ENCODE peak calls at places on chromosomes 16 and 17, in eight cellular contexts. V is IMR-90, W is uterus, T is A549, Y is suprapubic skin, Z is heart left ventricle, S is HCT116, E is body of pancreas. N is an unnamed sample.
A peak's percentile ranks its signal among the peaks of the same experiment; 100 is the strongest.

GRCh38 chr17:57045868-57046671 is 39.0 kb upstream of the AKAP1 start:
- DNase-seq in S (no peak), W (no peak), Y (peak; percentile 63), Z (no peak), V (no peak), E (peak; percentile 27), T (no peak), N (no peak)

GRCh38 chr16:24854607-24855171 is 8.9 kb downstream of the SLC5A11 start:
- DNase-seq in V (no peak), T (no peak), W (no peak), Z (no peak), E (no peak), S (no peak), Y (no peak), N (no peak)

GRCh38 chr17:70510288-70510687 is 341.0 kb downstream of the KCNJ2 start:
- DNase-seq in Y (no peak), E (no peak), V (no peak), T (no peak), Z (no peak), W (no peak), S (no peak), N (no peak)

GRCh38 chr17:46726106-46726670 is 92.3 kb downstream of the WNT3 start:
- DNase-seq in S (no peak), T (no peak), W (no peak), V (peak; percentile 22), Z (no peak), E (no peak), Y (no peak), N (no peak)

GRCh38 chr17:60562421-60562820 is 36.4 kb upstream of the APPBP2 start:
- DNase-seq in T (no peak), Z (no peak), E (no peak), Y (no peak), V (no peak), S (no peak), W (no peak), N (no peak)

GRCh38 chr16:62041401-62041800 is 5.2 kb upstream of the CDH8 start:
- DNase-seq in Y (no peak), E (no peak), V (no peak), Z (no peak), W (no peak), T (peak; percentile 5), S (no peak), N (no peak)

GRCh38 chr16:72836985-72837384 is 210.9 kb downstream of the ZFHX3 start:
- DNase-seq in Z (no peak), W (no peak), S (no peak), Y (no peak), T (no peak), V (no peak), E (no peak), N (no peak)

GRCh38 chr16:24102120-24102740 is 153.9 kb upstream of the CACNG3 start:
- DNase-seq in S (no peak), E (no peak), T (no peak), Y (no peak), Z (no peak), W (no peak), V (no peak), N (no peak)

GRCh38 chr16:73483934-73484712 is 436.2 kb upstream of the ZFHX3 start:
- DNase-seq in W (no peak), E (no peak), S (no peak), Z (no peak), T (no peak), Y (no peak), V (no peak), N (no peak)

GRCh38 chr17:21213005-21213404 is 956 bp downstream of the TMEM11 start:
- DNase-seq in E (no peak), W (no peak), Y (no peak), S (no peak), V (no peak), Z (no peak), T (no peak), N (no peak)

GRCh38 chr17:35046740-35047283 is 16.7 kb downstream of the RFFL start:
- DNase-seq in S (no peak), V (peak; percentile 47), W (no peak), Z (no peak), Y (no peak), E (no peak), T (no peak), N (no peak)

GRCh38 chr17:16377804-16378400 is 3.0 kb upstream of the UBB start:
- DNase-seq in S (no peak), Z (no peak), V (peak; percentile 79), E (peak; percentile 58), T (peak; percentile 56), W (no peak), Y (no peak), N (no peak)

GRCh38 chr17:51362818-51363598 is 102.7 kb downstream of the UTP18 start:
- DNase-seq in W (no peak), V (no peak), Z (no peak), T (no peak), S (peak; percentile 36), E (no peak), Y (no peak), N (no peak)

GRCh38 chr16:78072275-78072674 is 27.2 kb upstream of the WWOX start:
- DNase-seq in S (no peak), W (no peak), E (no peak), Y (no peak), T (no peak), V (no peak), Z (no peak), N (no peak)

GRCh38 chr17:50372708-50373556 is at the start of the genes EME1 and MRPL27:
- DNase-seq in S (peak; percentile 90), W (peak; percentile 79), Y (peak; percentile 92), T (peak; percentile 98), V (peak; percentile 84), Z (peak; percentile 84), E (peak; percentile 82), N (peak; percentile 76)

GRCh38 chr16:3051009-3051408 is 4.6 kb downstream of the MMP25 start:
- DNase-seq in T (no peak), Y (no peak), W (no peak), E (no peak), V (no peak), Z (no peak), S (no peak), N (no peak)

GRCh38 chr17:12790806-12791148 is 1.5 kb downstream of the ARHGAP44 start:
- DNase-seq in W (no peak), E (no peak), S (no peak), T (no peak), Y (no peak), V (no peak), Z (no peak), N (no peak)

GRCh38 chr17:79720705-79721295 is 9.9 kb upstream of the ENPP7 start:
- DNase-seq in V (no peak), W (no peak), S (no peak), Y (no peak), T (no peak), E (no peak), Z (no peak), N (no peak)

GRCh38 chr16:72936408-72936807 is 111.5 kb downstream of the ZFHX3 start:
- DNase-seq in T (no peak), Z (no peak), E (no peak), Y (peak; percentile 13), V (no peak), W (no peak), S (no peak), N (no peak)

GRCh38 chr17:409308-409847 is 56.8 kb upstream of the RPH3AL start:
- DNase-seq in Y (no peak), Z (no peak), S (no peak), T (no peak), W (no peak), E (no peak), V (no peak), N (no peak)
- TF ChIP-seq POLR2A in Y (no peak), Z (no peak), S (no peak), T (no peak), W (no peak), E (no peak), V (no peak), N (no peak)

GRCh38 chr17:48575673-48576478 is 2.3 kb downstream of the HOXB4 start:
- DNase-seq in Z (no peak), E (no peak), V (peak; percentile 67), T (no peak), S (no peak), W (no peak), Y (no peak), N (no peak)
- H3K4me3 ChIP-seq in Z (no peak overlapping the region), E (no peak overlapping the region), V (peak overlapping the region; percentile 40), T (no peak overlapping the region), S (no peak overlapping the region), W (no peak overlapping the region), Y (peak overlapping the region; percentile 69), N (peak overlapping the region; percentile 57)

GRCh38 chr16:84571506-84571905 is 46.4 kb downstream of the COTL1 start:
- DNase-seq in Z (no peak), E (no peak), V (no peak), S (no peak), Y (no peak), T (no peak), W (no peak), N (no peak)

GRCh38 chr16:84571010-84571409 is 46.9 kb downstream of the COTL1 start:
- DNase-seq in E (no peak), Z (no peak), T (no peak), S (no peak), Y (no peak), W (no peak), V (no peak), N (no peak)

GRCh38 chr16:84572096-84572495 is 45.8 kb downstream of the COTL1 start:
- DNase-seq in Y (no peak), E (no peak), S (no peak), T (no peak), Z (no peak), V (no peak), W (no peak), N (no peak)

GRCh38 chr16:84577034-84577803 is 40.7 kb downstream of the COTL1 start:
- DNase-seq in E (peak; percentile 70), Z (no peak), Y (no peak), T (no peak), V (no peak), S (peak; percentile 58), W (no peak), N (no peak)

DNA sequence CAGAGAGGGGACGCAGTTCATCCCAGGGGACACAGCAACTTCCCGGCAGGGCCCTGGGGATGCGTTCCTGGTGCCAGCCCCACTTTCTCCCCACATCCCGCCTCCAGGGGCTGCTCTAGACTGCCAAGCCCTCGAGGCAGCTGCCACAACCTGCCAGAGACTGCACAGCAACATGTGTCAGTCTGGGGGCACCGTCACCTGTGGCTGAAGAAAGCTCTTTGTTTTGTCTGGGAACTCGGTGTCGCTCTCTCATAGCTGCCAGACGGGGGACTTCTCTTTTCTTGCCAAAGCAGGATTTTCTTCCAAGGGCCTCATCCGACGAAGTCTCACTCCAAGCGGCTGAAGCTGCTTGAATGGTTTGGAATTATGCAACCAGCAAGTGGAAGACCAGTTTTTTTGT is 43.7 kb downstream of the COTL1 start:
- DNase-seq in V (no peak), Z (no peak), Y (no peak), S (no peak), E (no peak), T (no peak), W (no peak), N (peak; percentile 18)
- TF ChIP-seq POLR2A in V (no peak), Z (no peak), Y (no peak), S (no peak), E (no peak), T (no peak), W (no peak), N (no peak)

DNA sequence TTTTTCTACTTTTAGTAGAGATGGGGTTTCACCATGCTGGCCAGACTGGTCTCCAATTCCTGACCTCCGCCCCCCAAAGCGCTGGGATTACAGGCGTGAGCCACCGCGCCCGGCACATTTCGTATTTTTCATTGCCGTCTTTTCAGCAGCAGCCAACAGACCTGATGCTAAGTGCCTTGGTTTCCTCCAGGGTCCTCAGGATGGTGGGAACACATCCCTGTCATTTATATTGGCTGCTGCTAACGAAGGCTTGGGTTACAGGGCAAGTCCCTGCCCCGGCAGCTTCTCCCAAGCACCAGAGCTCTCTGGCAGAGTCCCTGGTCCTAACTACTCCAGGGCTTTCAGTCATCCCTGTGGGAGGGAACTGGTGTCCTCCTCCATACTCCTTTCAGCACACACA is 1.5 kb upstream of the RNF157 start:
- DNase-seq in W (no peak), T (no peak), E (no peak), V (no peak), Y (peak; percentile 52), Z (no peak), S (no peak), N (no peak)
- H3K4me3 ChIP-seq in W (no peak overlapping the region), T (no peak overlapping the region), E (no peak overlapping the region), V (no peak overlapping the region), Y (peak overlapping the region; percentile 66), Z (no peak overlapping the region), S (no peak overlapping the region), N (no peak overlapping the region)

N was measured in breast epithelium.